ENCODE peak calls at places on chromosomes 5 and 9, in eight cellular contexts. E, K, G, B, W, X, V and Y are unnamed samples.

GRCh38 chr9:93181672-93182435 is 2.1 kb upstream of the WNK2 start:
- DNase-seq in E (no peak), K (no peak), G (no peak), B (no peak), W (no peak), X (no peak), V (no peak), Y (no peak)

GRCh38 chr5:122330881-122331280 is 18.8 kb downstream of the SNCAIP start:
- DNase-seq in E (no peak), K (no peak), G (no peak), B (no peak), W (no peak), X (no peak), V (no peak), Y (no peak)

GRCh38 chr5:178278358-178279023 is 45.9 kb upstream of the PHYKPL start:
- DNase-seq in E (no peak), K (peak), G (no peak), B (peak), W (no peak), X (no peak), V (no peak), Y (no peak)

GRCh38 chr5:127660048-127660733 is 11.3 kb downstream of the CTXN3 start:
- DNase-seq in E (no peak), K (no peak), G (no peak), B (no peak), W (no peak), X (no peak), V (no peak), Y (no peak)

GRCh38 chr5:17448877-17449276 is 49.2 kb upstream of the TAF11L2 start:
- DNase-seq in E (no peak), K (no peak), G (no peak), B (no peak), W (no peak), X (no peak), V (no peak), Y (no peak)

GRCh38 chr5:14834584-14835540 is 36.7 kb downstream of the ANKH start:
- DNase-seq in E (no peak), K (no peak), G (no peak), B (no peak), W (no peak), X (no peak), V (no peak), Y (no peak)

GRCh38 chr9:36276840-36277239 is 18.6 kb upstream of the GNE start:
- DNase-seq in E (no peak), K (no peak), G (no peak), B (no peak), W (peak), X (no peak), V (no peak), Y (no peak)

GRCh38 chr5:1961304-1961946 is 78.7 kb upstream of the IRX4 start:
- DNase-seq in E (no peak), K (no peak), G (no peak), B (no peak), W (no peak), X (no peak), V (no peak), Y (no peak)

GRCh38 chr5:176629853-176630680 is at the start of the genes EIF4E1B and SNCB:
- DNase-seq in E (peak), K (peak), G (peak), B (peak), W (peak), X (peak), V (peak), Y (peak)

GRCh38 chr5:80672140-80672736 is 17.5 kb upstream of the DHFR start:
- DNase-seq in E (no peak), K (peak), G (peak), B (peak), W (peak), X (peak), V (peak), Y (peak)

GRCh38 chr5:178355662-178356061 is 123.1 kb upstream of the PHYKPL start:
- DNase-seq in E (no peak), K (no peak), G (no peak), B (no peak), W (no peak), X (no peak), V (no peak), Y (no peak)

GRCh38 chr9:17135578-17135904 is 701 bp downstream of the CNTLN start:
- DNase-seq in E (no peak), K (no peak), G (no peak), B (peak), W (peak), X (no peak), V (no peak), Y (peak)

GRCh38 chr5:159953609-159954008 is 37.3 kb downstream of the ADRA1B start:
- DNase-seq in E (no peak), K (no peak), G (no peak), B (no peak), W (no peak), X (no peak), V (no peak), Y (no peak)

GRCh38 chr5:16192311-16192710 is 12.7 kb upstream of the MARCHF11 start:
- DNase-seq in E (no peak), K (no peak), G (no peak), B (no peak), W (no peak), X (no peak), V (no peak), Y (no peak)

GRCh38 chr5:171139227-171139626 is 169.8 kb upstream of the TLX3 start:
- DNase-seq in E (no peak), K (no peak), G (no peak), B (no peak), W (no peak), X (no peak), V (no peak), Y (no peak)

GRCh38 chr5:4563400-4563799 is 576.7 kb upstream of the ADAMTS16 start:
- DNase-seq in E (no peak), K (no peak), G (peak), B (peak), W (no peak), X (peak), V (no peak), Y (no peak)

GRCh38 chr5:79014631-79015030 is 29.5 kb upstream of the ARSB start:
- DNase-seq in E (no peak), K (no peak), G (no peak), B (no peak), W (no peak), X (no peak), V (no peak), Y (no peak)

GRCh38 chr5:36877667-36878420 is 1.3 kb downstream of the NIPBL start:
- DNase-seq in E (no peak), K (no peak), G (no peak), B (peak), W (peak), X (no peak), V (peak), Y (no peak)

GRCh38 chr9:137303031-137303892 is 1.2 kb upstream of the NRARP start:
- DNase-seq in E (no peak), K (no peak), G (peak), B (peak), W (no peak), X (no peak), V (no peak), Y (no peak)

GRCh38 chr9:114070188-114071103 is 7.7 kb downstream of the AMBP start:
- DNase-seq in E (no peak), K (no peak), G (no peak), B (no peak), W (no peak), X (no peak), V (no peak), Y (no peak)

GRCh38 chr9:113417370-113417769 is 6.8 kb downstream of the C9orf43 start:
- DNase-seq in E (no peak), K (no peak), G (no peak), B (no peak), W (no peak), X (no peak), V (no peak), Y (no peak)

GRCh38 chr9:104774132-104774531 is 10.2 kb downstream of the NIPSNAP3B start:
- DNase-seq in E (no peak), K (no peak), G (no peak), B (no peak), W (no peak), X (no peak), V (no peak), Y (no peak)

GRCh38 chr5:106094128-106094726 is 1576.5 kb downstream of the EFNA5 start:
- DNase-seq in E (peak), K (no peak), G (no peak), B (peak), W (no peak), X (no peak), V (no peak), Y (no peak)

GRCh38 chr5:69250593-69250992 is 15.9 kb downstream of the CDK7 start:
- DNase-seq in E (no peak), K (no peak), G (no peak), B (no peak), W (no peak), X (no peak), V (no peak), Y (no peak)

GRCh38 chr5:83595217-83595616 is 123.7 kb downstream of the VCAN start:
- DNase-seq in E (no peak), K (no peak), G (no peak), B (no peak), W (no peak), X (no peak), V (no peak), Y (no peak)

GRCh38 chr9:136111910-136112309 is 6.8 kb downstream of the TMEM250 start:
- DNase-seq in E (no peak), K (no peak), G (peak), B (no peak), W (no peak), X (no peak), V (no peak), Y (no peak)

GRCh38 chr9:87259543-87259942 is 238.1 kb upstream of the DAPK1 start:
- DNase-seq in E (no peak), K (no peak), G (no peak), B (no peak), W (no peak), X (no peak), V (peak), Y (no peak)

GRCh38 chr5:79119486-79119885 is 7.9 kb downstream of the BHMT start:
- DNase-seq in E (no peak), K (no peak), G (no peak), B (no peak), W (no peak), X (no peak), V (no peak), Y (no peak)

GRCh38 chr5:41661221-41661620 is 150.8 kb upstream of the PLCXD3 start:
- DNase-seq in E (no peak), K (no peak), G (no peak), B (no peak), W (no peak), X (no peak), V (no peak), Y (no peak)

GRCh38 chr9:75432386-75432785 is 344.1 kb downstream of the OSTF1 start:
- DNase-seq in E (no peak), K (no peak), G (no peak), B (no peak), W (no peak), X (no peak), V (no peak), Y (no peak)

GRCh38 chr9:94554439-94555331 is at the start of gene PCAT7:
- DNase-seq in E (peak), K (no peak), G (peak), B (peak), W (peak), X (peak), V (peak), Y (peak)

GRCh38 chr5:160054831-160055230 is 45.9 kb downstream of the TTC1 start:
- DNase-seq in E (no peak), K (no peak), G (no peak), B (no peak), W (no peak), X (no peak), V (no peak), Y (no peak)

GRCh38 chr9:116683535-116683934 is 3.6 kb upstream of the TRIM32 start:
- DNase-seq in E (no peak), K (no peak), G (no peak), B (no peak), W (no peak), X (no peak), V (no peak), Y (no peak)

GRCh38 chr9:116323012-116323411 is 169.4 kb downstream of the PAPPA start:
- DNase-seq in E (no peak), K (no peak), G (no peak), B (peak), W (no peak), X (no peak), V (no peak), Y (no peak)